ENCODE peak calls at places on chromosomes 7 and 10, in four cellular contexts. M is ELR, L is IMR-90, Q is kidney epithelial cell. Y is an unnamed sample.

GRCh38 chr10:91219371-91220193 is 881 bp upstream of the PCGF5 start:
- DNase-seq in L (peak; percentile 29), Q (no peak), M (peak; percentile 15), Y (no peak)

GRCh38 chr7:41189866-41190265 is 513.0 kb downstream of the INHBA start:
- DNase-seq in M (peak; percentile 99), L (peak; percentile 97), Q (peak; percentile 94), Y (no peak)

GRCh38 chr10:8048281-8049008 is 6.0 kb upstream of the GATA3 start:
- DNase-seq in L (no peak), Q (no peak), M (no peak), Y (no peak)

GRCh38 chr10:30433779-30434272 is at the start of gene MAP3K8:
- DNase-seq in L (peak; percentile 86), M (peak; percentile 82), Q (no peak), Y (peak; percentile 83)

GRCh38 chr7:12028508-12028907 is 182.6 kb upstream of the TMEM106B start:
- DNase-seq in L (peak; percentile 64), Q (no peak), M (peak; percentile 79), Y (no peak)

GRCh38 chr7:40584667-40585433 is 450.0 kb downstream of the SUGCT start:
- DNase-seq in Q (no peak), M (peak; percentile 86), L (peak; percentile 80), Y (no peak)

GRCh38 chr10:86256690-86257315 is 109.8 kb downstream of the GRID1 start:
- DNase-seq in L (no peak), Q (no peak), M (no peak), Y (no peak)

GRCh38 chr7:24665564-24666294 is 91.5 kb downstream of the GSDME start:
- DNase-seq in L (peak; percentile 58), Q (no peak), M (peak; percentile 73), Y (no peak)

GRCh38 chr10:5361966-5362365 is 2.8 kb upstream of the UCN3 start:
- DNase-seq in Q (no peak), M (no peak), L (no peak), Y (no peak)

GRCh38 chr7:22943997-22944396 is 69.9 kb downstream of the HYCC1 start:
- DNase-seq in M (peak; percentile 82), Q (peak; percentile 25), L (peak; percentile 95), Y (no peak)

GRCh38 chr7:106165328-106165727 is 53.2 kb upstream of the SYPL1 start:
- DNase-seq in M (peak; percentile 19), L (peak; percentile 36), Q (no peak), Y (no peak)

GRCh38 chr10:26777686-26778085 is 80.2 kb downstream of the PDSS1 start:
- DNase-seq in Q (no peak), L (no peak), M (no peak), Y (no peak)

GRCh38 chr10:45160266-45160665 is 155.1 kb downstream of the OR13A1 start:
- DNase-seq in Q (peak; percentile 29), L (peak; percentile 73), M (peak; percentile 94), Y (no peak)

GRCh38 chr10:96619803-96620773 is 33.3 kb upstream of the TM9SF3 start:
- DNase-seq in M (peak; percentile 35), L (peak; percentile 6), Q (no peak), Y (no peak)

GRCh38 chr7:69595415-69595814 is 2.9 kb upstream of the AUTS2 start:
- DNase-seq in L (no peak), Q (no peak), M (no peak), Y (no peak)

GRCh38 chr7:105849122-105849855 is 27.1 kb downstream of the ATXN7L1 start:
- DNase-seq in Q (peak; percentile 5), L (no peak), M (peak; percentile 71), Y (no peak)

GRCh38 chr7:157738064-157738460 is 401.3 kb downstream of the DNAJB6 start:
- DNase-seq in M (no peak), Q (no peak), L (no peak), Y (no peak)

GRCh38 chr7:121937224-121937623 is 64.3 kb downstream of the PTPRZ1 start:
- DNase-seq in M (no peak), Q (no peak), L (no peak), Y (no peak)